ENCODE peak calls at places on chromosomes 12 and 14, in six cellular contexts. N, W, I, G, Z and R are unnamed samples.

GRCh38 chr12:31315779-31316465 is 10.0 kb downstream of the SINHCAF start:
- DNase-seq in N (no peak), Z (no peak), I (no peak), W (no peak), G (no peak), R (no peak)

GRCh38 chr14:103195828-103196615 is 72.8 kb downstream of the TNFAIP2 start:
- DNase-seq in W (no peak), N (no peak), G (no peak), Z (no peak), I (no peak), R (no peak)

GRCh38 chr14:64080452-64080851 is 213.7 kb downstream of the ESR2 start:
- DNase-seq in G (no peak), I (no peak), W (no peak), N (no peak), Z (no peak), R (no peak)

GRCh38 chr12:130945793-130946492 is 7.8 kb upstream of the ADGRD1 start:
- DNase-seq in N (peak), Z (no peak), G (no peak), I (no peak), W (no peak), R (no peak)

GRCh38 chr14:31880935-31881334 is 196.2 kb upstream of the ARHGAP5 start:
- DNase-seq in I (no peak), W (no peak), Z (peak), N (peak), G (peak), R (no peak)

GRCh38 chr14:89249972-89250371 is 167.1 kb downstream of the FOXN3 start:
- DNase-seq in G (no peak), W (no peak), N (no peak), Z (no peak), I (no peak), R (no peak)

GRCh38 chr14:100017578-100017977 is 47.6 kb upstream of the EVL start:
- DNase-seq in W (no peak), Z (no peak), I (no peak), N (peak), G (peak), R (no peak)

GRCh38 chr12:65792724-65793123 is 31.6 kb upstream of the HMGA2 start:
- DNase-seq in G (no peak), I (no peak), N (no peak), W (no peak), Z (no peak), R (no peak)

GRCh38 chr12:106854723-106855122 is 80.2 kb downstream of the RIC8B start:
- DNase-seq in G (no peak), Z (no peak), N (no peak), I (no peak), W (no peak), R (no peak)

GRCh38 chr12:105470601-105471000 is 140.1 kb downstream of the C12orf75 start:
- DNase-seq in N (no peak), G (no peak), W (no peak), I (no peak), Z (no peak), R (no peak)

GRCh38 chr14:35161231-35161630 is 38.9 kb downstream of the PRORP start:
- DNase-seq in N (peak), G (no peak), Z (no peak), W (no peak), I (no peak), R (no peak)

GRCh38 chr14:89304972-89305703 is 111.9 kb downstream of the FOXN3 start:
- DNase-seq in W (peak), G (peak), I (no peak), N (peak), Z (no peak), R (peak)

GRCh38 chr12:110090266-110091135 is 33.7 kb upstream of the IFT81 start:
- DNase-seq in Z (no peak), N (no peak), I (no peak), W (no peak), G (no peak), R (no peak)

GRCh38 chr14:32203928-32204357 is 874 bp upstream of the RNU6-8 start:
- DNase-seq in Z (no peak), I (peak), G (peak), N (peak), W (no peak), R (peak)

GRCh38 chr12:131091976-131092691 is 138.4 kb downstream of the ADGRD1 start:
- DNase-seq in G (no peak), Z (no peak), W (no peak), N (no peak), I (no peak), R (no peak)

GRCh38 chr12:1776139-1776975 is 44.0 kb upstream of the LRTM2 start:
- DNase-seq in I (no peak), W (no peak), G (peak), N (peak), Z (no peak), R (no peak)

GRCh38 chr14:43765474-43765873 is 741.6 kb downstream of the FSCB start:
- DNase-seq in W (no peak), N (no peak), G (no peak), Z (no peak), I (no peak), R (no peak)

GRCh38 chr14:21514341-21514740 is 3.2 kb upstream of the METTL3 start:
- DNase-seq in W (no peak), G (no peak), Z (no peak), I (no peak), N (no peak), R (no peak)

GRCh38 chr12:124734224-124734788 is 129.4 kb downstream of the SCARB1 start:
- DNase-seq in I (no peak), G (peak), Z (no peak), N (no peak), W (peak), R (no peak)

GRCh38 chr14:23562822-23563472 is 4.6 kb downstream of the AP1G2 start:
- DNase-seq in I (peak), W (peak), Z (no peak), G (peak), N (peak), R (peak)

GRCh38 chr14:59407246-59407615 is 57.9 kb downstream of the GPR135 start:
- DNase-seq in I (no peak), Z (no peak), G (peak), N (peak), W (no peak), R (no peak)